ENCODE peak calls at places on chromosome 22, in eight cellular contexts. Y is PC-9, U is SK-N-SH, P is HCT116, H is PC-3, A is MM.1S, Z is GM23338, T is hepatocyte. N is an unnamed sample.
A peak's percentile ranks its signal among the peaks of the same experiment; 100 is the strongest.

GRCh38 chr22:42383851-42384417 is 48.3 kb downstream of the NFAM1 start:
- DNase-seq in U (no peak), Y (no peak), Z (no peak), H (no peak), P (no peak), T (no peak), A (no peak), N (no peak)

GRCh38 chr22:46586531-46587011 is 33.6 kb upstream of the GRAMD4 start:
- DNase-seq in U (no peak), H (no peak), P (no peak), A (no peak), T (no peak), Y (no peak), Z (no peak), N (no peak)

GRCh38 chr22:24588370-24588755 is 4.5 kb downstream of the LRRC75B start:
- DNase-seq in P (no peak), H (peak; percentile 22), T (no peak), Z (no peak), Y (peak; percentile 45), A (no peak), U (peak; percentile 68), N (no peak)

GRCh38 chr22:17012267-17012666 is 4.2 kb upstream of the GAB4 start:
- DNase-seq in Y (no peak), H (no peak), P (no peak), T (no peak), U (no peak), Z (no peak), A (no peak), N (no peak)

GRCh38 chr22:42160830-42161696 is 30.5 kb upstream of the CYP2D6 start:
- DNase-seq in U (no peak), Z (no peak), Y (no peak), P (peak; percentile 34), A (no peak), T (no peak), H (peak; percentile 28), N (no peak)

GRCh38 chr22:42283288-42284229 is 13.1 kb upstream of the TCF20 start:
- DNase-seq in T (peak; percentile 76), P (no peak), A (no peak), Y (no peak), U (peak; percentile 48), Z (no peak), H (no peak), N (no peak)

GRCh38 chr22:17191163-17191562 is 28.1 kb downstream of the ADA2 start:
- DNase-seq in Z (no peak), P (no peak), U (no peak), H (peak; percentile 27), Y (no peak), T (no peak), A (no peak), N (no peak)

GRCh38 chr22:49201046-49201970 is 626.4 kb downstream of the BRD1 start:
- DNase-seq in Y (no peak), T (no peak), H (no peak), P (no peak), U (no peak), Z (no peak), A (no peak), N (no peak)

GRCh38 chr22:46043816-46044717 is 67.1 kb upstream of the WNT7B start:
- DNase-seq in U (no peak), H (peak; percentile 63), T (no peak), Y (no peak), Z (peak; percentile 68), A (no peak), P (no peak), N (peak; percentile 13)

GRCh38 chr22:35384973-35385588 is 4.2 kb downstream of the HMOX1 start:
- DNase-seq in Z (no peak), A (no peak), T (no peak), Y (no peak), P (no peak), H (no peak), U (no peak), N (no peak)

GRCh38 chr22:48567213-48567975 is 1260.3 kb downstream of the BRD1 start:
- DNase-seq in Z (no peak), A (no peak), P (no peak), U (peak; percentile 83), T (no peak), Y (no peak), H (no peak), N (no peak)

GRCh38 chr22:44133161-44133560 is 47.6 kb upstream of the PARVG start:
- DNase-seq in P (no peak), U (no peak), Z (no peak), H (no peak), Y (no peak), T (no peak), A (no peak), N (no peak)

GRCh38 chr22:42315392-42315756 is 44.9 kb upstream of the TCF20 start:
- DNase-seq in T (no peak), A (no peak), U (no peak), H (no peak), Z (no peak), P (no peak), Y (no peak), N (no peak)

GRCh38 chr22:25120093-25120561 is 79.5 kb upstream of the CRYBB3 start:
- DNase-seq in Z (peak; percentile 59), H (peak; percentile 77), U (no peak), T (peak; percentile 42), Y (peak; percentile 89), P (peak; percentile 79), A (no peak), N (no peak)

GRCh38 chr22:41647771-41648170 is 26.7 kb downstream of the XRCC6 start:
- DNase-seq in Z (no peak), P (no peak), H (no peak), Y (no peak), A (no peak), T (no peak), U (no peak), N (no peak)

GRCh38 chr22:23533328-23533762 is 46.7 kb downstream of the IGLL1 start:
- DNase-seq in P (no peak), H (no peak), A (peak; percentile 16), Y (no peak), Z (peak; percentile 91), U (peak; percentile 84), T (peak; percentile 84), N (peak; percentile 70)

GRCh38 chr22:46574993-46575914 is 37.8 kb upstream of the CELSR1 start:
- DNase-seq in U (peak; percentile 85), Z (peak; percentile 41), A (peak; percentile 16), P (peak; percentile 46), Y (peak; percentile 96), T (peak; percentile 79), H (peak; percentile 79), N (no peak)

GRCh38 chr22:45418770-45419138 is 5.3 kb downstream of the RIBC2 start:
- DNase-seq in P (no peak), Y (no peak), Z (no peak), U (no peak), A (no peak), T (no peak), H (no peak), N (no peak)

GRCh38 chr22:22880645-22881044 is 7.0 kb upstream of the IGLL5 start:
- DNase-seq in U (no peak), Y (no peak), A (no peak), H (no peak), Z (no peak), P (no peak), T (no peak), N (no peak)

GRCh38 chr22:48663297-48663696 is 1164.4 kb downstream of the BRD1 start:
- DNase-seq in H (peak; percentile 3), T (no peak), Z (peak; percentile 23), P (peak; percentile 7), Y (no peak), A (peak; percentile 23), U (no peak), N (peak; percentile 10)

GRCh38 chr22:39997939-39998726 is 3.4 kb downstream of the FAM83F start:
- DNase-seq in P (no peak), A (no peak), Z (peak; percentile 84), H (peak; percentile 61), T (peak; percentile 68), U (peak; percentile 76), Y (peak; percentile 68), N (no peak)
- H3K9me2 ChIP-seq in P (no peaks in the 10 kb centered on the region), A (no peaks in the 10 kb centered on the region), Z (no peaks in the 10 kb centered on the region), H (no peaks in the 10 kb centered on the region), T (no peaks in the 10 kb centered on the region), U (no peaks in the 10 kb centered on the region), Y (no peaks in the 10 kb centered on the region), N (no peaks in the 10 kb centered on the region)

DNA sequence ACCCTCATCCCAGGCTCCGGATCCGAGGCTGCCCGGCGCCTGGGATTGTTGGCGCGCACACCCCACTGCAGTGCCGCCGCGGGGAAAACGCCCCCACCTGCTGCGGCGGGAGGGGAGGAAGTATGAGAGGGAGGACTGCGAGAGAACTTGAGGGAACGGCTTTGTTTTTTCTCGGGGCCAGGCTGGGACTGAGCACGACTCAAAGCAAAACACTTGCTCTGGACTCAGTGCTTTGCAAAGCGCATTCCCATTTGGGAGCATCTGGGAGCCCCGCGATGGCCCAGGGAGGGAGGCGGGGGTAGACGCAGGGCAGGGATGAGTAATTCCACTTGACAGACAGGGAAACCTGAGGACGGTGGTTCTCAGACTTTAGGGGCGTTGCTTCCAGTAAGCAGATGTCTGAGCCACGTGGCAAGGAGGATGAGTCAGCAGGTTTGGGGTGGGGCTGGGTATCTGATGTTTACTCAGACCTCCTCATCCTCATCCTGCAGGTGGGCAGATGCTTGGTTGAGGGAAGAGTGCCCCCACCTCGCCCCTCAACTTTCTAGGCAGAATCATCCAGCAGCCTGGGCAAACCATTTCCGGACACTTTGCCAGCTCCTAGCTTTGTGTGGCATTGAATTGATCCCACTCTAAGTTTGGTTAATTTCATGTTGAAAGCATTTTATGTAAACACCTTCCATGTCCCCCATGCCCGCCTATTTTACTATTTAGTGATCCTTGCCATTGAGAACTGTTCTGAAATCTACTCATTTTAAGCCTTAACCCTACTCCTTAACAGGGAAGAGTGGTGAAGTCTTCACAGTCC is 1.5 kb downstream of the MIAT start:
- DNase-seq in A (peak; percentile 93), Z (peak; percentile 99), H (peak; percentile 83), P (peak; percentile 88), T (peak; percentile 85), Y (peak; percentile 86), U (peak; percentile 76), N (peak; percentile 84)
- TF ChIP-seq CTCF in A (no peak), Z (no peak), H (no peak), P (no peak), T (no peak), Y (no peak), U (no peak), N (no peak)

GRCh38 chr22:26783886-26784285 is 126.5 kb downstream of the MIAT start:
- DNase-seq in P (no peak), Y (no peak), A (no peak), Z (peak; percentile 54), H (no peak), U (no peak), T (peak; percentile 52), N (no peak)
- H3K27ac ChIP-seq in P (no peak overlapping the region), Y (no peak overlapping the region), A (no peak overlapping the region), Z (no peak overlapping the region), H (no peak overlapping the region), U (no peak overlapping the region), T (peak overlapping the region; percentile 18), N (no peak overlapping the region)

GRCh38 chr22:31394326-31394725 is 5.1 kb upstream of the DRG1 start:
- DNase-seq in H (no peak), Z (no peak), P (no peak), Y (no peak), A (no peak), U (no peak), T (no peak), N (no peak)

GRCh38 chr22:31393890-31394289 is 5.5 kb upstream of the DRG1 start:
- DNase-seq in Z (no peak), U (no peak), A (no peak), T (no peak), Y (no peak), P (no peak), H (no peak), N (peak; percentile 14)

GRCh38 chr22:31400023-31400397 is 606 bp downstream of the DRG1 start:
- DNase-seq in U (no peak), P (no peak), Z (peak; percentile 7), A (no peak), T (peak; percentile 28), Y (no peak), H (no peak), N (no peak)

GRCh38 chr22:31399211-31400022 is at the start of gene DRG1:
- DNase-seq in H (peak; percentile 93), P (peak; percentile 89), Y (peak; percentile 89), A (peak; percentile 97), T (peak; percentile 98), Z (peak; percentile 96), U (peak; percentile 99), N (peak; percentile 97)
- H3K9me2 ChIP-seq in H (no peaks in the 10 kb centered on the region), P (no peaks in the 10 kb centered on the region), Y (no peaks in the 10 kb centered on the region), A (no peaks in the 10 kb centered on the region), T (no peaks in the 10 kb centered on the region), Z (no peaks in the 10 kb centered on the region), U (no peaks in the 10 kb centered on the region), N (no peaks in the 10 kb centered on the region)